ENCODE peak calls at places on chromosomes 1 and 21, in six cellular contexts. A is left lung, T is H1, K is body of pancreas, E is mesendoderm, H is fibroblast of lung. R is an unnamed sample.

GRCh38 chr1:193729429-193729828 is 543.0 kb upstream of the B3GALT2 start:
- DNase-seq in H (peak; percentile 56), E (no peak), T (no peak), A (no peak), K (no peak), R (no peak)

GRCh38 chr1:205632374-205633169 is 761 bp upstream of the ELK4 start:
- DNase-seq in E (peak; percentile 22), A (no peak), K (no peak), T (no peak), H (no peak), R (no peak)

GRCh38 chr1:21585037-21585436 is 75.8 kb downstream of the ALPL start:
- DNase-seq in K (no peak), E (no peak), H (no peak), T (no peak), A (no peak), R (no peak)

GRCh38 chr1:229537894-229538293 is 20.6 kb downstream of the ABCB10 start:
- DNase-seq in T (no peak), E (no peak), A (no peak), H (no peak), K (no peak), R (no peak)

GRCh38 chr1:93907718-93908117 is 1.5 kb downstream of the GCLM start:
- DNase-seq in E (no peak), K (peak; percentile 16), H (peak; percentile 51), T (no peak), A (no peak), R (no peak)

GRCh38 chr1:89518116-89518780 is 6.4 kb upstream of the LRRC8B start:
- DNase-seq in E (no peak), K (no peak), H (peak; percentile 67), A (no peak), T (no peak), R (no peak)

GRCh38 chr1:26121854-26122773 is 10.5 kb downstream of the PDIK1L start:
- DNase-seq in A (no peak), K (no peak), H (no peak), T (no peak), E (no peak), R (no peak)

GRCh38 chr1:156797212-156797871 is 19.3 kb downstream of the SH2D2A start:
- DNase-seq in H (peak; percentile 64), A (no peak), E (peak; percentile 93), K (no peak), T (no peak), R (peak; percentile 50)

DNA sequence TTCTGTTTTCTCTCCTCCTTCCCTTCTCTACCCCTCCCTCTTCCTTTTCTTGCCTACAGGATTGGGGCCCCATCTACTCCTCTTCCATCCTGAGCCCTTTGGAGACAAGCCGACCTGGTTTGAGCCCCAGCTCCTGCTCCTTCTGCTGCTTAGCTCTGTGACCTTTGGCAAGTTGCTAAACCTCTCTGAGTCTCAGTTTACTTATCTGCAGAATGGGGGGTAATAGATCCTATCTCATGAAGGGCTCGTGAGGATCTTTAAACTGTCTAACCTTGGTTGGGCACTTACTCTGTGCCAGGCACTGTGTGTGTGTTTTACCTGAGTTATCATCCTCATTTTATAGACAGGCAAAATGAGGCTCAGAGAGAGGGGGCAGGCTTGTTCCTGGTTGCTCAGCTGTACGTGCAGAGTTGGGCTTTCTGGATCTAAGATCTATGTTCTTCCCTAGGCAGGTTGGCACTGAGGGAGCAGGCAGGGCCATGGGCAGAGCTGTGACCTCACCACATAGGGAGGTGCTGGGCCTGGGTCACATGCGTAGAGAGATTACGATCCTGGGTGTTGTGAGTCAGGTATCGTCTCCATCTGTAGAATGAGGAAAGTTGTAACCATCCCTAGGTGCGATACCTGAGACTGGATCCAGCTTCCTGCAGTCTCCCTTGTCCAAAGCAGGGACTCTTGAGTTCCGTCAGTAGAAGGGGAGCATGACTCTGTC is 58.5 kb downstream of the FOXO6 start:
- DNase-seq in T (no peak), E (no peak), H (no peak), A (no peak), K (no peak), R (no peak)
- H3K4me1 ChIP-seq in T (no peaks in the 10 kb centered on the region), E (no peaks in the 10 kb centered on the region), H (no peaks in the 10 kb centered on the region), A (peaks cover 7% of the 10 kb centered on the region), K (peaks cover 19% of the 10 kb centered on the region), R (peaks cover 4% of the 10 kb centered on the region)

GRCh38 chr1:29984544-29985375 is 738.6 kb downstream of the MATN1 start:
- DNase-seq in A (no peak), H (no peak), T (peak; percentile 39), K (no peak), E (peak; percentile 51), R (peak; percentile 15)
- H3K27ac ChIP-seq in A (peak overlapping the region; percentile 48), H (no peak overlapping the region), T (no peak overlapping the region), K (no peak overlapping the region), E (no peak overlapping the region), R (no peak overlapping the region)

DNA sequence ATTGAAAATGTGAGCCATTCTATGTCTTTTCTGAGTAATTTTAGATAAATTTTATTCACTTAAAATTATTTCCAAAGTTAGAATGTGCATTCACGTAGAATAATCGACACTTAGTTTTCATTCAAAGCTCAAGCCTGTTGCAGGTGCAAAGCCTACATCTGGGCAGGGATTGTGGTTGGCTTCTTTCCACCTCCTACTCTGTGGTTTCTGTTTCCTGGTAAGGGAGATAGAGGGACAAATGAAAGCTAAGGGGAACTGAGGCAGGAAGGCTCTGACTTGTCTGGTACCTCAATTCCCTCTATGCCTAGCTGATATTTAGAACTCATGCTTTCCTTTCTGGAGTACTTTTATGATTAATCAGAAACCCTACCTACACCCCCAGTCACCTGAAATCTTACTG is 251.2 kb upstream of the DPYD start:
- DNase-seq in A (no peak), T (no peak), K (no peak), E (no peak), H (no peak), R (no peak)
- H3K4me1 ChIP-seq in A (no peaks in the 10 kb centered on the region), T (no peaks in the 10 kb centered on the region), K (no peaks in the 10 kb centered on the region), E (no peaks in the 10 kb centered on the region), H (no peaks in the 10 kb centered on the region), R (no peaks in the 10 kb centered on the region)

DNA sequence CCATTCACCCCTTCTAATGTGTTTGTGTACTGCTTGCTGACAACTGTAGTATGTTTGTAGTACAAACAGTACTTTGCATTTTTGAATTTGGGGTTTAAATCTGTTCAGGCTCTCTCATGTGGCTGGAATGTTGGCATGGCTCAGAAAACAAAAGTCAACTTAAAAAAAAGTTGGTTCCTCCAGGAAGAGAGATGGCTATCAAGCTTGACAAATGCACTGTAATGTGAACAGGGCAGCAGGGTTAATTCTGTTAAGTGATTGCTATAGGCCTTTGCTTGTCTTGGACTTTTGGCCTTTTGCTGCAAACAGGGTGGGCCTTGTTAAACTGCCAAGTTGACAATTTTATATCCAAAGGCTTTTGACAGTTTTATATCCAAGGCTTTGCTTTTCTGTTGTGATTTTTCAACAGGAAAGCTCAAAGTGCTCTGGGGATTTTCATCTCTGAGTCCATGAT is 169.8 kb downstream of the LTN1 start:
- DNase-seq in T (no peak), H (peak; percentile 84), K (no peak), E (peak; percentile 33), A (no peak), R (peak; percentile 67)
- H3K27ac ChIP-seq in T (no peak overlapping the region), H (no peak overlapping the region), K (no peak overlapping the region), E (no peak overlapping the region), A (no peak overlapping the region), R (peak overlapping the region; percentile 50)

R was measured in colonic mucosa.